ENCODE peak calls at places on chromosomes 3 and 15, in five cellular contexts. Y is SW 1271; J is dorsolateral prefrontal cortex; M is effector memory CD8-positive, alpha-beta T cell; I is naive thymus-derived CD4-positive, alpha-beta T cell. N is an unnamed sample.

GRCh38 chr3:44114142-44114541 is 127.5 kb upstream of the TOPAZ1 start:
- DNase-seq in Y (no peak), J (no peak), M (no peak), I (peak; percentile 3), N (peak; percentile 68)

GRCh38 chr15:58065011-58065444 is 483 bp downstream of the ALDH1A2 start:
- DNase-seq in Y (no peak), J (no peak), M (no peak), I (no peak), N (peak; percentile 57)

GRCh38 chr3:38404286-38404685 is 49.4 kb upstream of the ACVR2B start:
- DNase-seq in Y (no peak), J (no peak), M (no peak), I (no peak), N (no peak)

GRCh38 chr15:71042356-71042922 is 72.8 kb upstream of the THSD4 start:
- DNase-seq in Y (no peak), J (no peak), M (no peak), I (no peak), N (no peak)

GRCh38 chr15:29665441-29665985 is 156.8 kb downstream of the TJP1 start:
- DNase-seq in Y (no peak), J (no peak), M (no peak), I (no peak), N (no peak)

GRCh38 chr15:43410572-43411214 is 39.8 kb downstream of the TUBGCP4 start:
- DNase-seq in Y (no peak), J (no peak), M (no peak), I (no peak), N (no peak)

GRCh38 chr15:94592495-94592894 is 361.1 kb downstream of the MCTP2 start:
- DNase-seq in Y (no peak), J (no peak), M (no peak), I (no peak), N (no peak)

GRCh38 chr3:135007622-135008021 is 212.6 kb downstream of the EPHB1 start:
- DNase-seq in Y (no peak), J (no peak), M (no peak), I (no peak), N (no peak)

GRCh38 chr15:83206971-83207621 is 527 bp downstream of the HDGFL3 start:
- DNase-seq in Y (no peak), J (peak; percentile 17), M (no peak), I (no peak), N (peak; percentile 71)

GRCh38 chr3:25678581-25678980 is 13.9 kb upstream of the TOP2B start:
- DNase-seq in Y (no peak), J (no peak), M (no peak), I (no peak), N (no peak)

GRCh38 chr3:106401666-106402319 is 533.0 kb upstream of the CBLB start:
- DNase-seq in Y (no peak), J (no peak), M (no peak), I (no peak), N (no peak)

GRCh38 chr3:14379842-14380241 is 22.6 kb upstream of the SLC6A6 start:
- DNase-seq in Y (no peak), J (no peak), M (no peak), I (no peak), N (no peak)

GRCh38 chr3:161358488-161358887 is 12.8 kb downstream of the SPTSSB start:
- DNase-seq in Y (no peak), J (no peak), M (no peak), I (no peak), N (no peak)

GRCh38 chr3:46915297-46915822 is 37.8 kb downstream of the PTH1R start:
- DNase-seq in Y (no peak), J (no peak), M (no peak), I (no peak), N (no peak)

GRCh38 chr3:172355836-172356235 is 92.4 kb downstream of the GHSR start:
- DNase-seq in Y (no peak), J (no peak), M (no peak), I (no peak), N (no peak)

GRCh38 chr3:144677118-144677517 is 705.5 kb downstream of the DIPK2A start:
- DNase-seq in Y (no peak), J (no peak), M (no peak), I (no peak), N (no peak)

GRCh38 chr3:144106970-144107369 is 135.3 kb downstream of the DIPK2A start:
- DNase-seq in Y (no peak), J (no peak), M (no peak), I (no peak), N (no peak)

GRCh38 chr3:8712045-8712870 is 21.3 kb upstream of the CAV3 start:
- DNase-seq in Y (no peak), J (peak; percentile 35), M (no peak), I (no peak), N (no peak)

GRCh38 chr15:90405208-90405607 is 17.2 kb downstream of the IQGAP1 start:
- DNase-seq in Y (no peak), J (no peak), M (no peak), I (no peak), N (no peak)

GRCh38 chr15:84762840-84763572 is 14.6 kb downstream of the ZNF592 start:
- DNase-seq in Y (no peak), J (no peak), M (no peak), I (no peak), N (no peak)

GRCh38 chr15:78049691-78050440 is 27.6 kb downstream of the TBC1D2B start:
- DNase-seq in Y (no peak), J (peak; percentile 78), M (peak; percentile 45), I (no peak), N (no peak)

GRCh38 chr3:111165411-111165810 is 93.8 kb downstream of the NECTIN3 start:
- DNase-seq in Y (no peak), J (no peak), M (no peak), I (no peak), N (no peak)

GRCh38 chr3:56890448-56891083 is 88.8 kb upstream of the ARHGEF3 start:
- DNase-seq in Y (no peak), J (no peak), M (no peak), I (peak; percentile 52), N (no peak)

GRCh38 chr3:160450846-160451245 is 1.3 kb upstream of the TRIM59 start:
- DNase-seq in Y (no peak), J (no peak), M (no peak), I (no peak), N (no peak)

GRCh38 chr3:127107002-127107401 is 85.9 kb upstream of the PRR23E start:
- DNase-seq in Y (no peak), J (no peak), M (no peak), I (no peak), N (no peak)

GRCh38 chr3:48782046-48782445 is 65.0 kb upstream of the IP6K2 start:
- DNase-seq in Y (no peak), J (no peak), M (no peak), I (no peak), N (no peak)

GRCh38 chr15:69194854-69195253 is 34.4 kb downstream of the GLCE start:
- DNase-seq in Y (no peak), J (no peak), M (no peak), I (no peak), N (no peak)

GRCh38 chr3:61358364-61358763 is 107.1 kb upstream of the FHIT start:
- DNase-seq in Y (no peak), J (peak; percentile 83), M (no peak), I (no peak), N (no peak)

GRCh38 chr3:170563712-170564423 is 22.0 kb downstream of the SLC7A14 start:
- DNase-seq in Y (no peak), J (no peak), M (no peak), I (no peak), N (no peak)

GRCh38 chr3:151345854-151346253 is 16.5 kb upstream of the P2RY13 start:
- DNase-seq in Y (no peak), J (no peak), M (no peak), I (no peak), N (no peak)

GRCh38 chr3:64121750-64122311 is 98.5 kb upstream of the PSMD6 start:
- DNase-seq in Y (no peak), J (no peak), M (no peak), I (no peak), N (no peak)

GRCh38 chr3:52043750-52044149 is 12.6 kb downstream of the DUSP7 start:
- DNase-seq in Y (no peak), J (no peak), M (no peak), I (no peak), N (no peak)

GRCh38 chr15:68417051-68417450 is 14.9 kb downstream of the ITGA11 start:
- DNase-seq in Y (no peak), J (no peak), M (no peak), I (no peak), N (no peak)

GRCh38 chr3:32281570-32282106 is 43.2 kb downstream of the CMTM8 start:
- DNase-seq in Y (no peak), J (no peak), M (no peak), I (no peak), N (no peak)